ENCODE peak calls at places on chromosomes 12 and 14, in seven cellular contexts. M is ovary, C is lower leg skin, I is H1, Z is sigmoid colon, Y is adrenal gland, S is NB4. E is an unnamed sample.

GRCh38 chr14:89165810-89166209 is 251.2 kb downstream of the FOXN3 start:
- DNase-seq in Y (no peak), I (no peak), Z (no peak), S (no peak), C (no peak), M (no peak), E (no peak)

GRCh38 chr12:27751386-27752047 is 28.5 kb upstream of the KLHL42 start:
- DNase-seq in I (no peak), Z (no peak), M (no peak), Y (no peak), C (no peak), S (peak; percentile 32), E (peak; percentile 9)

GRCh38 chr14:105480807-105481801 is 5.6 kb upstream of the CRIP1 start:
- DNase-seq in Y (peak; percentile 79), I (peak; percentile 99), S (peak; percentile 84), C (peak; percentile 98), M (peak; percentile 92), Z (peak; percentile 94), E (peak; percentile 90)

GRCh38 chr12:111414711-111415252 is 9.1 kb downstream of the SH2B3 start:
- DNase-seq in I (no peak), Z (no peak), S (no peak), C (no peak), Y (no peak), M (no peak), E (no peak)

GRCh38 chr14:105163040-105163742 is 5.4 kb downstream of the JAG2 start:
- DNase-seq in C (no peak), I (no peak), Z (no peak), Y (no peak), M (no peak), S (no peak), E (no peak)

GRCh38 chr12:85441740-85442139 is 161.7 kb downstream of the ALX1 start:
- DNase-seq in C (no peak), S (no peak), Z (no peak), M (no peak), Y (no peak), I (no peak), E (no peak)

GRCh38 chr12:104873374-104873773 is 84.7 kb downstream of the SLC41A2 start:
- DNase-seq in Y (no peak), M (no peak), C (no peak), Z (no peak), I (no peak), S (peak; percentile 26), E (no peak)

GRCh38 chr14:56854325-56854724 is 44.0 kb upstream of the OTX2 start:
- DNase-seq in S (no peak), C (no peak), M (no peak), Z (no peak), I (no peak), Y (no peak), E (no peak)

GRCh38 chr12:86194721-86195120 is 61.5 kb downstream of the MGAT4C start:
- DNase-seq in C (no peak), Y (no peak), I (no peak), M (no peak), S (no peak), Z (no peak), E (no peak)

GRCh38 chr12:52022841-52023181 is 16.1 kb downstream of the TAMALIN start:
- DNase-seq in Z (peak; percentile 70), S (no peak), M (peak; percentile 43), Y (no peak), C (peak; percentile 86), I (no peak), E (no peak)

GRCh38 chr12:125340791-125341190 is 275.6 kb downstream of the AACS start:
- DNase-seq in S (peak; percentile 9), C (peak; percentile 28), M (no peak), Z (no peak), Y (no peak), I (no peak), E (no peak)

GRCh38 chr14:85853996-85854526 is 324.1 kb downstream of the FLRT2 start:
- DNase-seq in M (no peak), C (no peak), Z (no peak), S (no peak), Y (no peak), I (no peak), E (no peak)

GRCh38 chr12:48069253-48069652 is 36.6 kb downstream of the SENP1 start:
- DNase-seq in M (no peak), Z (no peak), I (no peak), S (no peak), Y (no peak), C (no peak), E (no peak)

GRCh38 chr14:62289471-62289870 is 527.3 kb downstream of the SNAPC1 start:
- DNase-seq in C (no peak), I (no peak), S (no peak), Z (no peak), Y (no peak), M (no peak), E (no peak)

GRCh38 chr14:69013943-69014782 is 35.1 kb upstream of the ACTN1 start:
- DNase-seq in S (peak; percentile 98), Y (peak; percentile 34), C (no peak), M (no peak), Z (no peak), I (no peak), E (no peak)

GRCh38 chr14:88851587-88851986 is 27.1 kb downstream of the TTC8 start:
- DNase-seq in Z (no peak), Y (no peak), S (no peak), C (no peak), I (no peak), M (no peak), E (no peak)

GRCh38 chr12:123388948-123389559 is 5.1 kb downstream of the KMT5A start:
- DNase-seq in M (peak; percentile 38), Z (no peak), C (no peak), S (peak; percentile 44), Y (no peak), I (no peak), E (no peak)
- TF ChIP-seq POLR2A in M (no peak), Z (no peak), C (no peak), S (peak; percentile 52), Y (no peak), I (no peak), E (no peak)

DNA sequence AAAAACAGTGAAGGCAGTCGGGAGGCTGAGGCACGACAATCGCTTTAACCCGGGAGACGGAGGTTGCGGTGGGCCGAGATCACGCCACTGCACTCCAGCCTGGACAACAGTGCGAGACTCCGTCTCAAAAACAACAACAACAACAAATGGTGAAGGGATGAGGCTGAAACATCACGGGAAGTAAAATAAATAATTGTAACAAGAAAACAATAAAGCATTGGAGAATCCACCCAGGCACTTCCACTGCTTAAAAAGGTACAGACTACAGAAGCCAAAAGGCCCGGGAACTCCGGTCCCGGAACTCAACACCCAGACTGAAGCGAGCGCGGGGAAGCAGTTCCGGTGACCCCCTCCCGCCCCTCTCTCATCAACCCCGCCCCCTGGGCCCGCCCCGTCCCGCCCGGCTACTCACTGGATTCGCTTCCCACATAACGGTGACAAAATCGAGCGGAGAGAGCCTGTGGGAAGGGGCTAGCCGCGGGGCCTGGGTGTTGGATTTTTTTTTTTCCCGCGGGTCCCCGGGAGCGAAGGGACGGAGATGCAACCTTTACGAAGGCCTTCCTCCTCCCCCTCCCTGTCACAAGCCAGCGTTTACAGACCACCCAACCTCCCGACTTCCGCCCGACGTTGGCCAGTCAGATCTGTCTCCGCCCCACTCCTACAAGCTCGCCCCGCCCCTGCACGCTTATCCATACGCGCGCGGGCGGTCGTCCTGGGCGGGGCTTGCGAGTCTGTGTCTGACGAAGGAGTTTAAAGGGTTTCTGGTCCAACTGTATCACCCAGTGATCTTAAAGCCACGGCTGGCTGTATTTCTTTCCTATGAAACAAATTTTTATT is at the start of gene PARP11:
- DNase-seq in I (peak; percentile 95), M (peak; percentile 98), Y (peak; percentile 97), S (peak; percentile 97), C (peak; percentile 99), Z (peak; percentile 99), E (peak; percentile 98)
- TF ChIP-seq POLR2A in I (peak; percentile 70), M (peak; percentile 48), Y (peak; percentile 81), S (peak; percentile 56), C (no peak), Z (peak; percentile 37), E (peak; percentile 67)

DNA sequence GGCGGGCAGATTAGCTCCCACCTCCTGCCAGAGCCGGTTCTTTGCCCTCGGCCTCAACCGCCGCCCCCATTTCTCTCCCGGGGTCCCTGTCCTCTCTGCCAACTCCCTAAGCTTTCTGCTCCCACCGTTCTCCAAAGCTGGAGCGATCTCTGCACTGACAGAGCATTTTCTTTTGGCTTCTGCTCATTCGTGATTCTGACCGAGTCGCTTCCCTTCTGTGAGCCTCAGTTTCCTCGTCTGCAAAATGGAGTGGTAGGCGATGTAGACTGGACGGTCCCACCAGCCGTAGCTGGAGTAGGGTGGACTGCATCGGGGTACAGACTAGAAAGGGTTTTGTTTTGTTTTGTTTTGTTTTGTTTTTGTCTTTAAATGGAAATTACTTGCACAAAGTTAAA is 2.4 kb downstream of the VSX2 start:
- DNase-seq in Y (no peak), Z (no peak), M (no peak), I (no peak), S (no peak), C (no peak), E (no peak)
- TF ChIP-seq POLR2A in Y (no peak), Z (no peak), M (no peak), I (no peak), S (no peak), C (no peak), E (no peak)

GRCh38 chr14:90551733-90552464 is 155.1 kb downstream of the CALM1 start:
- DNase-seq in Y (no peak), I (no peak), M (no peak), S (no peak), Z (peak; percentile 86), C (no peak), E (no peak)

GRCh38 chr14:90548455-90548854 is 151.6 kb downstream of the CALM1 start:
- DNase-seq in M (no peak), I (no peak), Y (no peak), C (no peak), S (no peak), Z (no peak), E (no peak)

GRCh38 chr14:90551070-90551704 is 154.4 kb downstream of the CALM1 start:
- DNase-seq in Y (peak; percentile 41), C (no peak), M (peak; percentile 75), Z (no peak), I (no peak), S (no peak), E (no peak)

GRCh38 chr14:90547968-90548367 is 151.1 kb downstream of the CALM1 start:
- DNase-seq in Z (no peak), Y (no peak), C (no peak), S (no peak), M (no peak), I (no peak), E (no peak)

DNA sequence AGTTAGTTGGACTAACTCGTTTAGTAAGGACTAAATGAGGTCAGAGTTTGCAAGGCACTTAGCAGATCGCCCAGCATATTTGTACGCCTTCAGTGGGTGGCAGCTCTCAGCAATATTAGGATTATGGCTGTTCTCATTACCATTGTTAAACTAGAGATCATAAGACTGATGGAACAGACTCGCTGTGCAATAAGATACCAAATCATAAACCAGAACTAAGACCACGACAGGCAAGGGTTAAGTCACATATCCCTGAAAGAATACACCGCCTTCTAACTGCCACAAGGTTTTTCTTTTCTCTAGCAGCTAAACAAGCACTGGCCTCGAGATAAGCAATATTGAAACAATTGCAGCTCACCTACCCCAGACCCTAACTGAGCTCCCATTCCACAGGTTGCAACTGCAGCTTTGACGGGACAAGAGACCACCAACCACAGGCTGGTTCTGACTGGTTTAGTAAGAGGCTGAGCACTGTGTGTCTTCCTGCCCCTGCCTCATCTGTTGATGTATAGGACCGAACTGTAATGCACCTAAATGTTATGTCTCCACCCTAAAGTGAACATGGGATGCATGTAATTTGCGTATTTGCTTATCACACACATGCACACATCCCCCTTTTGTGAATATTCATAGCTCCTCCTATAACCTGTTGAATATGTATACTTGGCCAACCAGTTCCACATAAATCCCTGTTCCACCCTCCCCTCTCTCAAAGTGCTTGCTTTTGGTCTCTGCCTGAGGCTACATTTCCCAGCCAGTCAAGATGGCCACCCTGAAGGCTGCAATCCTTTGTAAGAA is 153.2 kb downstream of the CALM1 start:
- DNase-seq in I (no peak), S (no peak), Y (no peak), C (no peak), Z (no peak), M (no peak), E (no peak)
- TF ChIP-seq POLR2A in I (no peak), S (no peak), Y (no peak), C (no peak), Z (no peak), M (no peak), E (no peak)